ENCODE peak calls at places on chromosomes 5 and 9, in seven cellular contexts. One of them, this sample, is unnamed. For H3K4me1, the result is how much of the 10 kb centered on the place peaks cover.

GRCh38 chr5:75885849-75886596 is 168.8 kb upstream of the POC5 start:
- DNase-seq in HCT116: no peak
- DNase-seq in HepG2: no peak
- DNase-seq in A549: no peak
- DNase-seq in K562: no peak
- DNase-seq in Panc1: no peak
- DNase-seq in GM12878: no peak
- DNase-seq in this sample: peak

GRCh38 chr5:53355930-53356329 is 124.5 kb upstream of the FST start:
- DNase-seq in A549: no peak
- DNase-seq in Panc1: no peak
- DNase-seq in HepG2: no peak
- DNase-seq in GM12878: no peak
- DNase-seq in HCT116: no peak
- DNase-seq in K562: no peak
- DNase-seq in this sample: no peak

GRCh38 chr5:84255318-84255717 is 129.4 kb downstream of the EDIL3 start:
- DNase-seq in HCT116: peak
- DNase-seq in K562: no peak
- DNase-seq in A549: no peak
- DNase-seq in HepG2: peak
- DNase-seq in GM12878: no peak
- DNase-seq in Panc1: no peak
- DNase-seq in this sample: peak

GRCh38 chr5:126865299-126865698 is 88.4 kb downstream of the LMNB1 start:
- DNase-seq in HepG2: no peak
- DNase-seq in Panc1: no peak
- DNase-seq in HCT116: no peak
- DNase-seq in A549: no peak
- DNase-seq in K562: no peak
- DNase-seq in GM12878: no peak
- DNase-seq in this sample: no peak

GRCh38 chr5:149762958-149763630 is 33.0 kb downstream of the PPARGC1B start:
- DNase-seq in HCT116: no peak
- DNase-seq in K562: no peak
- DNase-seq in GM12878: no peak
- DNase-seq in Panc1: no peak
- DNase-seq in HepG2: no peak
- DNase-seq in A549: no peak
- DNase-seq in this sample: no peak

GRCh38 chr5:110784901-110785300 is 46.1 kb downstream of the SLC25A46 start:
- DNase-seq in K562: no peak
- DNase-seq in A549: no peak
- DNase-seq in HepG2: no peak
- DNase-seq in Panc1: no peak
- DNase-seq in HCT116: no peak
- DNase-seq in GM12878: no peak
- DNase-seq in this sample: no peak

GRCh38 chr5:154076240-154076922 is 37.6 kb downstream of the MFAP3 start:
- DNase-seq in GM12878: no peak
- DNase-seq in HepG2: no peak
- DNase-seq in K562: no peak
- DNase-seq in A549: no peak
- DNase-seq in HCT116: no peak
- DNase-seq in Panc1: no peak
- DNase-seq in this sample: no peak

GRCh38 chr5:93342563-93343061 is 238.4 kb downstream of the NR2F1-AS1 start:
- DNase-seq in A549: no peak
- DNase-seq in Panc1: no peak
- DNase-seq in HCT116: no peak
- DNase-seq in K562: no peak
- DNase-seq in GM12878: peak
- DNase-seq in HepG2: no peak
- DNase-seq in this sample: no peak

GRCh38 chr5:57128325-57128724 is 45.5 kb upstream of the GPBP1 start:
- DNase-seq in GM12878: no peak
- DNase-seq in Panc1: no peak
- DNase-seq in A549: no peak
- DNase-seq in HepG2: peak
- DNase-seq in HCT116: no peak
- DNase-seq in K562: no peak
- DNase-seq in this sample: no peak

GRCh38 chr5:33816791-33817190 is 75.0 kb downstream of the ADAMTS12 start:
- DNase-seq in A549: no peak
- DNase-seq in K562: no peak
- DNase-seq in GM12878: no peak
- DNase-seq in HCT116: no peak
- DNase-seq in HepG2: no peak
- DNase-seq in Panc1: no peak
- DNase-seq in this sample: no peak

GRCh38 chr9:123927625-123928308 is 2.2 kb downstream of the DENND1A start:
- DNase-seq in GM12878: peak
- DNase-seq in Panc1: no peak
- DNase-seq in HCT116: no peak
- DNase-seq in A549: no peak
- DNase-seq in K562: no peak
- DNase-seq in HepG2: no peak
- DNase-seq in this sample: no peak

GRCh38 chr5:35096933-35097332 is 49.2 kb upstream of the AGXT2 start:
- DNase-seq in HepG2: no peak
- DNase-seq in K562: no peak
- DNase-seq in A549: no peak
- DNase-seq in GM12878: no peak
- DNase-seq in HCT116: no peak
- DNase-seq in Panc1: no peak
- DNase-seq in this sample: no peak

GRCh38 chr9:6498982-6499381 is 86.0 kb downstream of the UHRF2 start:
- DNase-seq in Panc1: no peak
- DNase-seq in HepG2: no peak
- DNase-seq in K562: no peak
- DNase-seq in HCT116: no peak
- DNase-seq in A549: no peak
- DNase-seq in GM12878: no peak
- DNase-seq in this sample: no peak

GRCh38 chr5:24644757-24645156 is at the start of gene CDH10:
- DNase-seq in GM12878: no peak
- DNase-seq in HepG2: no peak
- DNase-seq in Panc1: no peak
- DNase-seq in HCT116: no peak
- DNase-seq in K562: no peak
- DNase-seq in A549: no peak
- DNase-seq in this sample: peak

GRCh38 chr9:120152295-120152694 is 427.7 kb downstream of the CDK5RAP2 start:
- DNase-seq in HepG2: no peak
- DNase-seq in Panc1: no peak
- DNase-seq in GM12878: no peak
- DNase-seq in HCT116: no peak
- DNase-seq in A549: no peak
- DNase-seq in K562: peak
- DNase-seq in this sample: peak

GRCh38 chr9:130122465-130122864 is 49.7 kb upstream of the NCS1 start:
- DNase-seq in GM12878: no peak
- DNase-seq in A549: no peak
- DNase-seq in HepG2: no peak
- DNase-seq in Panc1: no peak
- DNase-seq in HCT116: no peak
- DNase-seq in K562: no peak
- DNase-seq in this sample: no peak

GRCh38 chr5:166178681-166179080 is 2112.8 kb upstream of the WWC1 start:
- DNase-seq in K562: no peak
- DNase-seq in A549: no peak
- DNase-seq in HepG2: no peak
- DNase-seq in Panc1: no peak
- DNase-seq in HCT116: no peak
- DNase-seq in GM12878: no peak
- DNase-seq in this sample: no peak

GRCh38 chr5:83035373-83036170 is 41.6 kb downstream of the TMEM167A start:
- DNase-seq in K562: no peak
- DNase-seq in HCT116: no peak
- DNase-seq in Panc1: no peak
- DNase-seq in HepG2: no peak
- DNase-seq in A549: no peak
- DNase-seq in GM12878: no peak
- DNase-seq in this sample: no peak

GRCh38 chr9:12930906-12931305 is 156.1 kb downstream of the LURAP1L start:
- DNase-seq in HCT116: no peak
- DNase-seq in GM12878: no peak
- DNase-seq in HepG2: no peak
- DNase-seq in A549: no peak
- DNase-seq in K562: no peak
- DNase-seq in Panc1: no peak
- DNase-seq in this sample: no peak

GRCh38 chr5:119721775-119722174 is 92.4 kb downstream of the FAM170A start:
- DNase-seq in K562: no peak
- DNase-seq in HCT116: no peak
- DNase-seq in A549: no peak
- DNase-seq in HepG2: no peak
- DNase-seq in GM12878: no peak
- DNase-seq in Panc1: no peak
- DNase-seq in this sample: no peak

GRCh38 chr5:179311091-179311470 is 34.2 kb downstream of the ADAMTS2 start:
- DNase-seq in HCT116: no peak
- DNase-seq in A549: no peak
- DNase-seq in K562: no peak
- DNase-seq in HepG2: no peak
- DNase-seq in GM12878: no peak
- DNase-seq in Panc1: no peak
- DNase-seq in this sample: no peak

GRCh38 chr5:179308563-179309382 is 36.5 kb downstream of the ADAMTS2 start:
- DNase-seq in Panc1: no peak
- DNase-seq in HCT116: no peak
- DNase-seq in A549: no peak
- DNase-seq in HepG2: no peak
- DNase-seq in K562: no peak
- DNase-seq in GM12878: no peak
- DNase-seq in this sample: no peak

GRCh38 chr5:179310439-179311090 is 34.7 kb downstream of the ADAMTS2 start:
- DNase-seq in A549: no peak
- DNase-seq in GM12878: no peak
- DNase-seq in HepG2: no peak
- DNase-seq in HCT116: no peak
- DNase-seq in Panc1: no peak
- DNase-seq in K562: no peak
- DNase-seq in this sample: no peak

GRCh38 chr5:179309383-179309670 is 35.9 kb downstream of the ADAMTS2 start:
- DNase-seq in GM12878: no peak
- DNase-seq in K562: no peak
- DNase-seq in A549: no peak
- DNase-seq in HepG2: no peak
- DNase-seq in Panc1: no peak
- DNase-seq in HCT116: no peak
- DNase-seq in this sample: no peak

DNA sequence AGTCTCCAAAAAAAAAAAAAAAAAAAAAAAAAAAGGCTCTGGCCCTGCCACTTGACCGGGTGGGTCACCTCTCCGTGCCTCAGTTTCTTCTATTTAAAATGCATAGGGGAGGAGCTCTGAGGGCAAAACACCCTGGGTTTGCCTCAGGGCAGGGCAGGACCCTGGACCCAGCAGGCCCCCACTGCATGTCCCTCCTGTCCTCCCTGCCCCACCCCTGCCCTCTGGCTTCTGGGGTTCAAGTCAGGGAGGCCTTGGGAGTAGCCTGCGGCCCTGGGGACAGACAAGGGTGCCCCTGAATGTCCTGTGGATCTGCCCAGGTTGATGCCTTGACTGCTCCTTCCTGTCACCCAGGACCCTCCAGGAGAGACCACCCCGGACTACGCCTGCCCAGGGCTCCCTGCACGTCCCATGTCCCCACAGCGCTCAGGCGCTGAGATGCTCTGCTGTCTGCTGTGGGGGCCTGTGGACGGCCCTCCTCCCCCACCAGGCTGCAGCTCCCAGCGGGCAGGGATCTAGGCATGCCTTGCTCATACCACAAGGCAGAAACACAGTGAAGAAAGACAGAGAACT is 35.4 kb downstream of the ADAMTS2 start:
- DNase-seq in K562: no peak
- DNase-seq in GM12878: no peak
- DNase-seq in HCT116: no peak
- DNase-seq in HepG2: no peak
- DNase-seq in Panc1: no peak
- DNase-seq in A549: no peak
- DNase-seq in this sample: no peak
- TF ChIP-seq REST in K562: no peak
- TF ChIP-seq REST in GM12878: no peak
- TF ChIP-seq REST in HCT116: no peak
- TF ChIP-seq REST in HepG2: no peak
- TF ChIP-seq REST in Panc1: no peak
- TF ChIP-seq REST in A549: no peak
- TF ChIP-seq REST in this sample: no peak

GRCh38 chr5:78630047-78630446 is 18.5 kb downstream of the LHFPL2 start:
- DNase-seq in HCT116: no peak
- DNase-seq in Panc1: no peak
- DNase-seq in K562: no peak
- DNase-seq in HepG2: no peak
- DNase-seq in GM12878: no peak
- DNase-seq in A549: no peak
- DNase-seq in this sample: no peak
- H3K4me1 ChIP-seq in HCT116: under half
- H3K4me1 ChIP-seq in Panc1: under half
- H3K4me1 ChIP-seq in K562: under half
- H3K4me1 ChIP-seq in HepG2: under half
- H3K4me1 ChIP-seq in GM12878: under half
- H3K4me1 ChIP-seq in A549: under half
- H3K4me1 ChIP-seq in this sample: under half

GRCh38 chr5:61823796-61824195 is 482.2 kb upstream of the KIF2A start:
- DNase-seq in A549: no peak
- DNase-seq in GM12878: no peak
- DNase-seq in Panc1: no peak
- DNase-seq in HCT116: no peak
- DNase-seq in K562: no peak
- DNase-seq in HepG2: no peak
- DNase-seq in this sample: no peak
- TF ChIP-seq REST in A549: no peak
- TF ChIP-seq REST in GM12878: no peak
- TF ChIP-seq REST in Panc1: no peak
- TF ChIP-seq REST in HCT116: no peak
- TF ChIP-seq REST in K562: no peak
- TF ChIP-seq REST in HepG2: no peak
- TF ChIP-seq REST in this sample: no peak

DNA sequence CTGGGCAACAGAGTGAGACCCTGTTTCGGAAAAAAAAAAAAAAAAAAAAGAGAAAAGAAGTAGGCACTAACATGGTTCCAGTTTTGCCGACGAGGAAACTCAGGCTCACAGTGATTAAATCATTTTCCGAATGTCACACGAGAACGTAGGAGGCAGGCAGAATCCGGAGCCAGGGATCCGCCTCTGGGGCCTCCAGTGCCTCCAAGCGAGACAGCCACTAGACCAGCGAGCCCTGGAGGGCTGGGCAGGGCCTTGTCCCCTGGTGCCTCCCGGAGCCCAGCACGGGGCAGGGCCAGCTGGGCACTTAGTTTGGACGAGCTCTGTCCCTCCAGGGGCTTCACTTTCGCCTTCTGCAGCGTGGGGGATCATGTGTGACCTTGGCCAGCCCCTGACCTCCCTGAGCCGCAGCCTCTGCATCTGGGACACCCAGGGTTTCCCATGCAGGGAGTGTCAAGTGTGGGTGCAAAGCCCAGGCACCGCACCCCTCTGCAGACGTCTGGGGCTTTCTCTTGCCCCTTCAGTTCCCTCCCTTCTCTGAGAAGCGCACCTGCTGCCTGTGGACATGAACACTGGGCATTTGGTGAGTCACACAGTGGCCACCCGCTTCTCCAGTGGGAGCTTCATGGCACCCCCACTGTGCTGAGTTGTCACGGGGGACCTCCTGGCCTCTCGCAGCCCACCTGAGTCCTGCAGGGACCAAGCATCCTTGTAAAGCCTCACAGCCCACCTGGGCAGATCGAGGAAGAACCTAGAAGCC is 80.3 kb downstream of the RXRA start:
- DNase-seq in HCT116: no peak
- DNase-seq in GM12878: no peak
- DNase-seq in A549: peak
- DNase-seq in K562: peak
- DNase-seq in HepG2: no peak
- DNase-seq in Panc1: no peak
- DNase-seq in this sample: no peak
- H3K4me1 ChIP-seq in HCT116: under half
- H3K4me1 ChIP-seq in GM12878: half or more
- H3K4me1 ChIP-seq in A549: half or more
- H3K4me1 ChIP-seq in K562: under half
- H3K4me1 ChIP-seq in HepG2: under half
- H3K4me1 ChIP-seq in Panc1: under half
- H3K4me1 ChIP-seq in this sample: under half

This sample was measured in GM23338.